ENCODE peak calls at places on chromosomes 2 and 18, in five cellular contexts. D is K562, T is H1, X is GM12878, K is HepG2. F is an unnamed sample.

GRCh38 chr18:45838302-45839070 is 13.0 kb downstream of the SIGLEC15 start:
- DNase-seq in D (no peak), T (no peak), X (no peak), K (no peak), F (peak; percentile 70)

GRCh38 chr2:164599954-164600589 is 21.2 kb downstream of the GRB14 start:
- DNase-seq in D (peak; percentile 43), T (peak; percentile 52), X (no peak), K (peak; percentile 88), F (peak; percentile 55)

GRCh38 chr2:39080152-39080551 is 40.7 kb downstream of the SOS1 start:
- DNase-seq in D (peak; percentile 23), T (no peak), X (no peak), K (no peak), F (no peak)

GRCh38 chr2:218981390-218982311 is 3.3 kb downstream of the FEV start:
- DNase-seq in D (no peak), T (peak; percentile 68), X (no peak), K (no peak), F (peak; percentile 48)

GRCh38 chr18:6219116-6219717 is 195.5 kb downstream of the L3MBTL4 start:
- DNase-seq in D (peak; percentile 37), T (peak; percentile 76), X (no peak), K (peak; percentile 24), F (peak; percentile 49)

GRCh38 chr18:59402432-59403090 is 43.5 kb upstream of the LMAN1 start:
- DNase-seq in D (peak; percentile 70), T (peak; percentile 88), X (peak; percentile 40), K (peak; percentile 90), F (peak; percentile 88)

GRCh38 chr2:224869601-224870000 is 153.4 kb upstream of the CCDC195 start:
- DNase-seq in D (no peak), T (no peak), X (no peak), K (no peak), F (no peak)

GRCh38 chr2:10211822-10212438 is 89.4 kb downstream of the RRM2 start:
- DNase-seq in D (no peak), T (no peak), X (no peak), K (no peak), F (no peak)

GRCh38 chr18:10901329-10901728 is 248.0 kb downstream of the PIEZO2 start:
- DNase-seq in D (no peak), T (no peak), X (no peak), K (peak; percentile 70), F (no peak)

GRCh38 chr2:120001461-120001860 is 11.4 kb upstream of the EPB41L5 start:
- DNase-seq in D (peak; percentile 10), T (no peak), X (no peak), K (no peak), F (no peak)

GRCh38 chr2:53200072-53200471 is 567.5 kb upstream of the CHAC2 start:
- DNase-seq in D (no peak), T (no peak), X (no peak), K (no peak), F (no peak)

GRCh38 chr2:86789687-86790133 is 1.0 kb downstream of the CD8A start:
- DNase-seq in D (no peak), T (no peak), X (no peak), K (no peak), F (peak; percentile 62)

GRCh38 chr2:130760754-130761751 is 5.7 kb downstream of the AMER3 start:
- DNase-seq in D (no peak), T (no peak), X (no peak), K (no peak), F (no peak)

GRCh38 chr2:169895294-169895985 is 68.2 kb downstream of the UBR3 start:
- DNase-seq in D (no peak), T (no peak), X (no peak), K (no peak), F (no peak)

GRCh38 chr2:7102831-7103230 is 185.6 kb downstream of the RNF144A start:
- DNase-seq in D (no peak), T (no peak), X (no peak), K (no peak), F (no peak)

GRCh38 chr2:20953146-20953824 is 90.6 kb downstream of the APOB start:
- DNase-seq in D (no peak), T (no peak), X (no peak), K (no peak), F (no peak)

GRCh38 chr2:171846894-171847293 is 47.1 kb downstream of the SLC25A12 start:
- DNase-seq in D (no peak), T (no peak), X (no peak), K (no peak), F (no peak)

GRCh38 chr18:3703732-3704176 is 253.8 kb downstream of the TGIF1 start:
- DNase-seq in D (peak; percentile 85), T (peak; percentile 65), X (no peak), K (peak; percentile 41), F (peak; percentile 57)

GRCh38 chr2:14626873-14627272 is 5.6 kb upstream of the LRATD1 start:
- DNase-seq in D (no peak), T (no peak), X (no peak), K (no peak), F (no peak)

GRCh38 chr2:9679218-9679617 is 48.4 kb upstream of the YWHAQ start:
- DNase-seq in D (no peak), T (no peak), X (no peak), K (no peak), F (no peak)

GRCh38 chr2:183219853-183220252 is 95.6 kb downstream of the NUP35 start:
- DNase-seq in D (no peak), T (no peak), X (no peak), K (no peak), F (no peak)

GRCh38 chr18:13271512-13271911 is 53.0 kb downstream of the LDLRAD4 start:
- DNase-seq in D (no peak), T (no peak), X (no peak), K (peak; percentile 67), F (no peak)

GRCh38 chr2:108607706-108608301 is 73.5 kb downstream of the LIMS1 start:
- DNase-seq in D (peak; percentile 74), T (no peak), X (no peak), K (peak; percentile 42), F (peak; percentile 33)

GRCh38 chr2:181129654-181130053 is 149.2 kb downstream of the UBE2E3 start:
- DNase-seq in D (no peak), T (no peak), X (no peak), K (no peak), F (no peak)

GRCh38 chr2:73103018-73103542 is 9.7 kb downstream of the RAB11FIP5 start:
- DNase-seq in D (no peak), T (no peak), X (no peak), K (no peak), F (peak; percentile 86)

GRCh38 chr2:152710713-152711112 is 6.5 kb downstream of the PRPF40A start:
- DNase-seq in D (no peak), T (no peak), X (no peak), K (no peak), F (no peak)

GRCh38 chr2:132416996-132417395 is 391 bp downstream of the GPR39 start:
- DNase-seq in D (no peak), T (no peak), X (no peak), K (no peak), F (peak; percentile 23)

GRCh38 chr2:172102858-172103359 is at the start of gene DLX2:
- DNase-seq in D (peak; percentile 96), T (peak; percentile 92), X (no peak), K (peak; percentile 93), F (peak; percentile 94)

GRCh38 chr2:98870516-98871158 is 65.4 kb downstream of the CRACDL start:
- DNase-seq in D (peak; percentile 9), T (no peak), X (no peak), K (no peak), F (no peak)

GRCh38 chr2:201680743-201681142 is 17.7 kb downstream of the MPP4 start:
- DNase-seq in D (peak; percentile 48), T (peak; percentile 85), X (no peak), K (peak; percentile 49), F (peak; percentile 33)

GRCh38 chr2:64404002-64404731 is 49.8 kb upstream of the LGALSL start:
- DNase-seq in D (no peak), T (peak; percentile 76), X (no peak), K (peak; percentile 77), F (no peak)

GRCh38 chr2:37306024-37306423 is 18.6 kb downstream of the PRKD3 start:
- DNase-seq in D (no peak), T (no peak), X (no peak), K (no peak), F (no peak)
- TF ChIP-seq JUND in D (no peak), T (no peak), X (no peak), K (no peak), F (no peak)

GRCh38 chr2:42733852-42734251 is 30.1 kb downstream of the OXER1 start:
- DNase-seq in D (no peak), T (no peak), X (no peak), K (no peak), F (no peak)
- TF ChIP-seq EP300 in D (no peak), T (no peak), X (no peak), K (no peak), F (no peak)

GRCh38 chr18:63216911-63217311 is 102.7 kb downstream of the BCL2 start:
- DNase-seq in D (no peak), T (no peak), X (no peak), K (no peak), F (no peak)
- TF ChIP-seq JUND in D (no peak), T (no peak), X (no peak), K (no peak), F (no peak)

GRCh38 chr2:37458133-37458532 is 113.7 kb downstream of the QPCT start:
- DNase-seq in D (no peak), T (no peak), X (no peak), K (no peak), F (no peak)
- TF ChIP-seq EP300 in D (no peak), T (no peak), X (no peak), K (no peak), F (no peak)

F was measured in SK-N-SH.